ENCODE peak calls at places on chromosomes 5 and 9, in seven cellular contexts. N, J, D, U, A, S and K are unnamed samples.

GRCh38 chr5:20469792-20470191 is 481.8 kb upstream of the CDH18 start:
- DNase-seq in U (no peak), D (no peak), N (no peak), S (no peak), A (no peak), J (peak; percentile 11), K (no peak)

GRCh38 chr9:113275147-113276131 is at the start of the genes CDC26 and PRPF4:
- DNase-seq in N (peak; percentile 98), J (peak; percentile 92), A (peak; percentile 99), D (peak; percentile 87), U (peak; percentile 93), S (peak; percentile 97), K (peak; percentile 99)

GRCh38 chr5:147455321-147455720 is 54.5 kb downstream of the DPYSL3 start:
- DNase-seq in N (peak; percentile 70), S (peak; percentile 9), J (no peak), U (no peak), A (peak; percentile 67), D (no peak), K (no peak)

GRCh38 chr9:114804504-114804903 is 1.3 kb downstream of the TNFSF15 start:
- DNase-seq in D (no peak), U (no peak), S (no peak), A (no peak), J (peak; percentile 94), N (no peak), K (peak; percentile 81)

GRCh38 chr5:77923666-77924065 is 147.5 kb upstream of the TBCA start:
- DNase-seq in N (no peak), S (no peak), D (no peak), J (no peak), A (no peak), U (no peak), K (no peak)

GRCh38 chr5:86875539-86875938 is 257.8 kb downstream of the COX7C start:
- DNase-seq in N (no peak), S (no peak), A (no peak), U (no peak), D (no peak), J (no peak), K (no peak)

GRCh38 chr9:108953983-108954574 is 19.9 kb downstream of the ABITRAM start:
- DNase-seq in J (peak; percentile 67), S (peak; percentile 55), D (no peak), A (peak; percentile 58), N (peak; percentile 80), U (peak; percentile 40), K (peak; percentile 55)

GRCh38 chr9:129422843-129423700 is 197.8 kb downstream of the C9orf50 start:
- DNase-seq in J (no peak), D (no peak), N (no peak), S (no peak), U (no peak), A (no peak), K (no peak)

GRCh38 chr9:73219985-73220626 is 68.4 kb downstream of the ANXA1 start:
- DNase-seq in J (peak; percentile 30), A (no peak), S (no peak), U (no peak), N (no peak), D (peak; percentile 40), K (peak; percentile 13)

GRCh38 chr5:36744041-36744677 is 132.4 kb upstream of the NIPBL start:
- DNase-seq in S (no peak), J (peak; percentile 9), D (no peak), A (no peak), U (no peak), N (no peak), K (peak; percentile 13)

GRCh38 chr5:173326501-173326960 is 1.7 kb downstream of the STC2 start:
- DNase-seq in U (no peak), D (no peak), N (no peak), A (no peak), J (peak; percentile 78), S (no peak), K (no peak)

GRCh38 chr5:122377023-122377422 is 65.0 kb downstream of the SNCAIP start:
- DNase-seq in S (no peak), J (no peak), D (no peak), A (no peak), N (no peak), U (no peak), K (no peak)

GRCh38 chr5:145903862-145904261 is 31.0 kb upstream of the GRXCR2 start:
- DNase-seq in A (no peak), J (peak; percentile 5), D (no peak), U (no peak), N (no peak), S (no peak), K (no peak)

GRCh38 chr9:68998344-68998743 is 15.6 kb downstream of the PRKACG start:
- DNase-seq in U (no peak), J (no peak), N (no peak), A (no peak), D (no peak), S (no peak), K (no peak)

GRCh38 chr9:87223397-87224246 is 274.0 kb upstream of the DAPK1 start:
- DNase-seq in J (no peak), U (no peak), A (peak; percentile 20), N (no peak), S (no peak), D (no peak), K (no peak)

DNA sequence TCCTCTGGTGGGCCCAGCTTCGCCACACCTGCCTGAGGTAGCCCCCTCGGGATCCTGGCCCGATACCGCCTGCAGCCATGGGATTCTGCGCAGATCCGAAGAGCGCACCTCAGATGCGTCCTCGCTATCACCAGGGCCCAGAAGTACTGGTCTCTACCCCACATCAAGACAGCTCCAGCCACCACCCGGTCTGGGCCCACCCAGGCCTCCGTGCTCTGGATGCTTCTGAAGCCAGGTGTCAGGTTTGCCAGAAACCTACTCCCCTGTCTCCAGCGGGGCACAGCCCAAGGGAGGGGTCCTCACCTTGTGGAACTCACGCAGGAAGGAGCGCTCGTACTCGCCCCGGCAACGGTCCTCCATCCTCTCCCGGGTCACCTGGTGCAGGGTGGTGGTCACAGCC is 2.4 kb downstream of the ANAPC2 start:
- DNase-seq in D (no peak), U (no peak), J (no peak), S (no peak), A (no peak), N (no peak), K (no peak)
- H3K79me2 ChIP-seq in D (peaks cover 35% of the 10 kb centered on the region), U (peaks cover 42% of the 10 kb centered on the region), J (peaks cover 40% of the 10 kb centered on the region), S (peaks cover 32% of the 10 kb centered on the region), A (peaks cover 25% of the 10 kb centered on the region), N (peaks cover 33% of the 10 kb centered on the region), K (peaks cover 35% of the 10 kb centered on the region)

GRCh38 chr9:36033788-36034187 is 2.9 kb upstream of the RECK start:
- DNase-seq in A (no peak), J (no peak), S (no peak), U (no peak), N (no peak), D (no peak), K (no peak)

GRCh38 chr9:36029765-36030528 is 6.8 kb upstream of the RECK start:
- DNase-seq in S (no peak), A (no peak), D (no peak), N (peak; percentile 77), U (no peak), J (peak; percentile 86), K (peak; percentile 35)

GRCh38 chr9:36029202-36029601 is 7.5 kb upstream of the RECK start:
- DNase-seq in D (no peak), J (no peak), S (no peak), U (no peak), A (no peak), N (no peak), K (no peak)

GRCh38 chr9:36031774-36032565 is 4.7 kb upstream of the RECK start:
- DNase-seq in N (no peak), J (no peak), D (no peak), U (no peak), A (no peak), S (no peak), K (no peak)

GRCh38 chr9:36030871-36031270 is 5.8 kb upstream of the RECK start:
- DNase-seq in N (no peak), J (no peak), S (no peak), A (no peak), U (no peak), D (no peak), K (no peak)
- H3K79me2 ChIP-seq in N (no peaks in the 10 kb centered on the region), J (no peaks in the 10 kb centered on the region), S (no peaks in the 10 kb centered on the region), A (no peaks in the 10 kb centered on the region), U (no peaks in the 10 kb centered on the region), D (no peaks in the 10 kb centered on the region), K (no peaks in the 10 kb centered on the region)

DNA sequence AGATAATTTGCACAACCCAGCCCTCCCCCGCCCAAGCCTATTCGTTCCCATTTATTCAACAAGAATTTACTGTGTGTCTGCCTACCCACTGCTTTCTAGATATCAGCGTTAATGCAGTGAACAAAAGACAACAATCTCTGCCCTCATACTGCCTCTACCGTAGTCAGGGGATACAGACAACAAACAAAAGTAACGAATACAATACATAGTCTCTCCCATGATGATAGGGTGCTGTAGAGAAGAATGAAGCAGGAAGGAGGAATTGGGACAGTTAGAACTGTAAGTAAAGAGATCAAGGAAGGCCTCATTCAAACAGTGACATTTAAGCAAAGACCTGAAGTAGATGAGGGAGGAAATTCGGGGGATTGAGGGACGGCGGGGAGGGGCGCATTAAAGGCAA is 1.7 kb downstream of the GFM2 start:
- DNase-seq in U (no peak), N (no peak), S (no peak), D (no peak), J (peak; percentile 13), A (peak; percentile 32), K (no peak)
- H3K79me2 ChIP-seq in U (peaks cover 74% of the 10 kb centered on the region), N (peaks cover 90% of the 10 kb centered on the region), S (peaks cover 69% of the 10 kb centered on the region), D (peaks cover 38% of the 10 kb centered on the region), J (peaks cover 68% of the 10 kb centered on the region), A (peaks cover 58% of the 10 kb centered on the region), K (peaks cover 50% of the 10 kb centered on the region)

GRCh38 chr5:68226564-68227073 is 11.1 kb downstream of the PIK3R1 start:
- DNase-seq in S (no peak), D (no peak), A (no peak), N (no peak), U (no peak), J (no peak), K (no peak)

GRCh38 chr5:68225188-68225910 is 9.8 kb downstream of the PIK3R1 start:
- DNase-seq in U (no peak), D (no peak), A (no peak), S (no peak), N (no peak), J (no peak), K (peak; percentile 42)

GRCh38 chr5:68227532-68228160 is 12.1 kb downstream of the PIK3R1 start:
- DNase-seq in A (no peak), D (no peak), U (no peak), J (no peak), S (no peak), N (no peak), K (no peak)

GRCh38 chr5:68224561-68225187 is 9.1 kb downstream of the PIK3R1 start:
- DNase-seq in S (no peak), N (no peak), D (no peak), A (no peak), U (no peak), J (no peak), K (peak; percentile 26)

DNA sequence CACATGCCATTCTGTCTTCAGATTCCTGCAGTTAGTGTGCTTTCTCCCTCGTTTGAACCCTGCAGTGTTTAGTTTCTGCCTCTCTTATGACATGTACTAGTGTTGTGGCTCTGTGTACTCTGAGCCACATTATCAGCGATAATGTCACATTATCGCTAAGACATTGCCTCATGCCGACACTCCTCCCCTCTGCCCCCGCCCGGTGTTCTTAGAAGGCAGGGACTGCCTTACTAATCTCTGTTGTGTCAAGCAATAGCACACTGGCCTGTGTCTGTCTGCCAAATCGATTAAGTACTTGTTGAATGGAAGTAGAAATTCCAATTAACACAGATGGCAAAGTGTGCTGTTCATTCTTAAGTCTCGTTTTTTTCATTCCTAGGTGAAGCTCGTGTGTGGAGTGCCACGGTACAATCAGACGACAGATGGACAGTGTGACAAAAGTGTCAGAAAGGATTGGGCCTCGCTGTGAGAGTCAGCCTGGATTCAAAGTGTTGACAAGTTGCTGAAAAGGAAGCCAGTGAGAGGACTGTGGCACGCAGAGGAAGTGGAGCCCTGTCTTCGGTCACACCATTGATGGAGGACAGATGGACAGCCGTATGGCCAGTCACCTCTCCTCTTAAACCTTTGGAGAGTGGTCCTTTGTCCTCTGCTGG is 10.5 kb downstream of the PIK3R1 start:
- DNase-seq in S (no peak), D (no peak), A (no peak), U (no peak), N (no peak), J (no peak), K (peak; percentile 59)
- H3K79me2 ChIP-seq in S (peaks cover 61% of the 10 kb centered on the region), D (peaks cover 57% of the 10 kb centered on the region), A (peaks cover 6% of the 10 kb centered on the region), U (peaks cover 40% of the 10 kb centered on the region), N (peaks cover 95% of the 10 kb centered on the region), J (no peaks in the 10 kb centered on the region), K (peaks cover 100% of the 10 kb centered on the region)